ENCODE peak calls at places on chromosomes 11 and 22, in seven cellular contexts. Z is transverse colon; U is GM23338; S is heart left ventricle; O is endodermal cell; D is suprapubic skin; R is CD8-positive, alpha-beta T cell. I is an unnamed sample. For H3K27me3, the result is how much of the 10 kb centered on the place peaks cover.

GRCh38 chr11:74330065-74330858 is 18.8 kb upstream of the P4HA3 start:
- DNase-seq in Z (no peak), U (no peak), S (no peak), O (no peak), D (no peak), R (no peak), I (no peak)

GRCh38 chr11:120618399-120618798 is 106.9 kb downstream of the GRIK4 start:
- DNase-seq in Z (no peak), U (no peak), S (no peak), O (no peak), D (no peak), R (no peak), I (no peak)

GRCh38 chr11:93906486-93906885 is 56.1 kb upstream of the VSTM5 start:
- DNase-seq in Z (no peak), U (no peak), S (no peak), O (no peak), D (no peak), R (no peak), I (no peak)

GRCh38 chr11:115132829-115133228 is 371.4 kb downstream of the CADM1 start:
- DNase-seq in Z (peak), U (peak), S (no peak), O (peak), D (no peak), R (no peak), I (peak)

GRCh38 chr11:112610996-112611795 is 350.0 kb upstream of the NCAM1 start:
- DNase-seq in Z (no peak), U (no peak), S (no peak), O (no peak), D (no peak), R (no peak), I (no peak)

GRCh38 chr11:45320366-45320765 is 34.2 kb upstream of the SYT13 start:
- DNase-seq in Z (no peak), U (no peak), S (no peak), O (no peak), D (no peak), R (no peak), I (no peak)

GRCh38 chr22:28955817-28956216 is 72.4 kb downstream of the ZNRF3 start:
- DNase-seq in Z (peak), U (no peak), S (no peak), O (no peak), D (no peak), R (peak), I (no peak)

GRCh38 chr11:19691815-19692214 is 20.8 kb upstream of the NAV2 start:
- DNase-seq in Z (no peak), U (no peak), S (no peak), O (no peak), D (no peak), R (no peak), I (no peak)

GRCh38 chr22:27895600-27895999 is 23.5 kb downstream of the PITPNB start:
- DNase-seq in Z (no peak), U (no peak), S (no peak), O (no peak), D (no peak), R (no peak), I (no peak)

GRCh38 chr22:43681724-43682360 is 130.3 kb downstream of the EFCAB6 start:
- DNase-seq in Z (no peak), U (peak), S (no peak), O (no peak), D (no peak), R (no peak), I (no peak)

GRCh38 chr22:25386538-25386884 is 167.1 kb downstream of the CRYBB2 start:
- DNase-seq in Z (no peak), U (peak), S (no peak), O (no peak), D (no peak), R (no peak), I (no peak)

DNA sequence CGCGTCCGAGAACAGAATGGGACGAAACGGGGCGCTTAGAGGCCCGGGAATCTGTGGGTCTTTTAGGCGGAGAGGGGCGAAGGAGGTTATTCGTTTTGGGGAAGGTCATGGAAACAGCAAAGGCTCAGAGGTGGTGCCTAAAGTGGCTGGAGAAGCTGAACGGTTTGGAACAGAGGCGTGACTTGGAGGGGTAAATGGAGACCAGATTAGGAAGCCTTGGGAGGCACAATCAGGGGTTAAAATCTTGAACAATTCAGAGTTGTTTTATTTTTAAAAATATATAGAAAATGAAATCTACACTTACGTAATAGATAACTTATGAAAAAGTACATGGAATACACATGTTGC is 247 bp upstream of the PLAAT5 start:
- DNase-seq in Z (no peak), U (no peak), S (no peak), O (no peak), D (no peak), R (no peak), I (no peak)
- H3K4me3 ChIP-seq in Z (peak), U (peak), S (peak), O (peak), D (peak), R (peak), I (no peak)

GRCh38 chr11:64998690-64999431 is 2.1 kb upstream of the BATF2 start:
- DNase-seq in Z (peak), U (no peak), S (no peak), O (no peak), D (no peak), R (no peak), I (peak)
- H3K27ac ChIP-seq in Z (peak), U (no peak), S (no peak), O (no peak), D (no peak), R (no peak), I (peak)

DNA sequence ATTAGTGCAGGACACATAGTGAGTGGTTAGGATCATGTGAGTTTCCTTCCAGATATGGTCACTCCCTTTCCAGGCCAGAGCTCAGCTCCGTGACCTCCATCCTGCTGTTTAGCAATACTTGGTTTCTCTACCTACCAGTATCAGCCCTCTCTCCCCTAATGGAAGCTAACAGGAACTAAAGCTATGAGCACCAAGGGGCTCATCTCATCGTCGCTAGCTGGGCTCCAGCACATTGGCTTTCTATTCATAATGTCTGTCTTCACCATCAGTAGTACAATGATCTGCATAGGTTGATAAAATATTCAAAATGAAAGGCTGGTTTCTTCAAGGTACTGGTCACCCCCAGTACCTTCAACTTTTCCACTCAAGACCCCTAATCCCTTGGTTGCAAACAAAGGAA is 2.4 kb upstream of the GALNT18 start:
- DNase-seq in Z (no peak), U (no peak), S (no peak), O (no peak), D (no peak), R (no peak), I (no peak)
- H3K27me3 ChIP-seq in Z (under half), U (half or more), S (under half), O (under half), D (under half), R (under half), I (under half)

GRCh38 chr11:128890216-128890542 is 977 bp upstream of the KCNJ5 start:
- DNase-seq in Z (no peak), U (no peak), S (no peak), O (no peak), D (no peak), R (no peak), I (no peak)
- H3K4me3 ChIP-seq in Z (no peak), U (peak), S (peak), O (peak), D (peak), R (no peak), I (no peak)

GRCh38 chr11:128417607-128418324 is 169.6 kb downstream of the ETS1 start:
- DNase-seq in Z (no peak), U (no peak), S (no peak), O (no peak), D (no peak), R (no peak), I (no peak)
- H3K27ac ChIP-seq in Z (peak), U (no peak), S (no peak), O (no peak), D (no peak), R (no peak), I (peak)

DNA sequence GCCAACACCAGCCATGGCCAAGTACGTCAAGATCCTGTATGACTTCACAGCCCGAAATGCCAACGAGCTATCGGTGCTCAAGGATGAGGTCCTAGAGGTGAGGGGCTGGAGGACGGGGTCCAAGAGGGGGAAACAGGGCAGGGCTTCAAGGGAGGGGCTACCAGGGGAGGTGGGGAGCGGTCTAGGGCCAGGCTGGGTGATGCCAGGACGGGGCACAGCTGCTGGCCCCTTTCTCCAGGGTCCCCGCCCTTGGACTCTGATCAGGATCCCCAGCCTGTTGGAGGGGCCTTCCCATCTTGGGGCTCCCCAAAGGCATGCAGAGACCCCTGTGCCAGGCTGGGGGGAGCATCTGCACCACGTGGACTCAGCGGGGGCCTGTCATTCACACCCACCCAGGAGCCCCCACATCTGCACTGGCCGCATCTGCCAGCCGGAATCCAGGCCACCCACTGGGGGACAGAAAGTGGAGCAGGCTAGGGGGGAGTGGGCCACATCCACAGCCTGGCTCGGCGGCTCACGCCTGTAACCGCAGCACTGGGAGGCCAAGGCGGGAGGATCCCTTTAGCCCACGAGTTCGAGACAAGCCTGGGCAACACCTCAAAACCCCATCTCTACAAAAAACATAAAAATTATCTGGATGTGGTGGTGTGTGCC is 18.8 kb downstream of the EPS8L2 start:
- DNase-seq in Z (no peak), U (peak), S (no peak), O (no peak), D (no peak), R (no peak), I (no peak)
- H3K27me3 ChIP-seq in Z (half or more), U (under half), S (under half), O (under half), D (under half), R (under half), I (under half)

GRCh38 chr11:13964771-13965074 is 2.2 kb downstream of the SPON1 start:
- DNase-seq in Z (no peak), U (no peak), S (no peak), O (no peak), D (no peak), R (no peak), I (no peak)
- H3K4me3 ChIP-seq in Z (no peak), U (peak), S (peak), O (peak), D (peak), R (no peak), I (peak)

DNA sequence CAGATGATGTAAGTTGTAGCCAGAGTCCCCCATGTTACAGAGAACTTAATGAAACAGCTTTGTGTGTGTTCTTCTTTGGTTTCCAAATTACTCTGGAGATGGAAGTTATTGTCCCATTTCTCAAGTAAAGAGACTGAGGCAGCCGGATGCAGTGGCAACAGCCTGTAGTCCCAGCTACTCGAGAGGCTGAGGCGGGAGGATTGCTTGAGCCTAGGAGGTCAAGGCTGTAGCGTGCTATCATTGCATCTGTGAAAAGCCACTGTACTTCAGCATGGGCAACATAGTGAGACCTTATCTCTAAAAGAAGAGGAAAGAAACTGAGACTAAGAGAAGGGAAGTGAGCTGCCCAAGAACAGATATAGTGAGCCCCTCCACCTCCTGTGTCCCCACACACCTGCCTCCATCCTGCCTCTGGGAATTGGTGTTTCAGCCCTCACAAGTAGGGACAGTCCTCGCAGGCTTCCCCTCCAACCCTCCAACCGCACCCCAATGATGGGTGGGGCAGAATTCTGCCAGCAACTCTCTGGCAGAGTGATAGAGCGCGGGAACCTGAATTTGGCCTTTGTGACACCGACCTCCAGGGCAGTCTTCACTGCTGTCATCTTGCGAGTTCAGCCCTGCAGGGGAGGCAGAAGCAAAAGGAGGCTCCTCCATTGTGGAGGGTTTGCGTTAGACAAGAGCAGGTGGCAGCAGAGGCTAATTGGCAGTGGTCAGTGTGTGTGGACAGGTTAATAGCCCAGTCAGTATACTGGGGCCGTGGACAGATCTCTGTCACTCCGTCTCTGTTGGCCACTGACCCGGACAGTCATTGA is 1.6 kb downstream of the PDXP start:
- DNase-seq in Z (peak), U (no peak), S (no peak), O (no peak), D (no peak), R (no peak), I (peak)
- H3K27ac ChIP-seq in Z (peak), U (no peak), S (no peak), O (no peak), D (no peak), R (no peak), I (peak)

DNA sequence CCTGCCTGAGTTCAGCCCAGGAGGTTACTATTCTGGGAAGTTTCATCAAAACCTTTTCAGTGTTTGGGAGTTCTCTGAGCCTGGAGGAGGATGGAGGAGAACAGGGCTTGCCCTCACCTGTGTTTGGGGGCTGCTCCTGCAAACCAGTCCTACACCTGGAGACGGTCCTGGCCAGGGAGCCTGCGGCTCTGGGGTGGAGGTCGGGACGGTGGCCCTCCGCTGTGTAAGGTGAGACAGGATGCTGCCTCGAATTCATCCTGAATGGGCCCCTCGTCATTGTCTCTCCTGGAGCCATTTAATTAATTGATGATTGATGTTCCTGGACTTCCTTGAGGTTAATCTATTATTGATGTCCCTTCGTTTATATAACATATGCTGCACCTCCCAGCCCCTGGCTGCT is 6.3 kb downstream of the DAGLA start:
- DNase-seq in Z (no peak), U (no peak), S (no peak), O (peak), D (no peak), R (no peak), I (no peak)
- H3K27me3 ChIP-seq in Z (under half), U (under half), S (under half), O (under half), D (under half), R (under half), I (under half)